ENCODE peak calls at places on chromosome 19, in seven cellular contexts. One of them, this sample, is unnamed. For H3K4me1, the result is how much of the 10 kb centered on the place peaks cover.

GRCh38 chr19:32865326-32865725 is 4.2 kb downstream of the SLC7A9 start:
- DNase-seq in CD8-positive, alpha-beta memory T cell: no peak
- DNase-seq in DND-41: no peak
- DNase-seq in left ventricle myocardium inferior: no peak
- DNase-seq in Peyer's patch: no peak
- DNase-seq in upper lobe of right lung: peak
- DNase-seq in heart right ventricle: no peak
- DNase-seq in this sample: peak

GRCh38 chr19:5148794-5149190 is 179.9 kb downstream of the KDM4B start:
- DNase-seq in CD8-positive, alpha-beta memory T cell: no peak
- DNase-seq in DND-41: no peak
- DNase-seq in left ventricle myocardium inferior: peak
- DNase-seq in Peyer's patch: no peak
- DNase-seq in upper lobe of right lung: peak
- DNase-seq in heart right ventricle: peak
- DNase-seq in this sample: peak

GRCh38 chr19:13260883-13261653 is 110.9 kb downstream of the IER2 start:
- DNase-seq in CD8-positive, alpha-beta memory T cell: no peak
- DNase-seq in DND-41: no peak
- DNase-seq in left ventricle myocardium inferior: no peak
- DNase-seq in Peyer's patch: no peak
- DNase-seq in upper lobe of right lung: no peak
- DNase-seq in heart right ventricle: no peak
- DNase-seq in this sample: no peak

GRCh38 chr19:10404888-10405808 is 1.8 kb upstream of the CDC37 start:
- DNase-seq in CD8-positive, alpha-beta memory T cell: peak
- DNase-seq in DND-41: no peak
- DNase-seq in left ventricle myocardium inferior: no peak
- DNase-seq in Peyer's patch: no peak
- DNase-seq in upper lobe of right lung: no peak
- DNase-seq in heart right ventricle: no peak
- DNase-seq in this sample: no peak

GRCh38 chr19:48975947-48976847 is 11.1 kb downstream of the FTL start:
- DNase-seq in CD8-positive, alpha-beta memory T cell: no peak
- DNase-seq in DND-41: peak
- DNase-seq in left ventricle myocardium inferior: no peak
- DNase-seq in Peyer's patch: no peak
- DNase-seq in upper lobe of right lung: no peak
- DNase-seq in heart right ventricle: no peak
- DNase-seq in this sample: no peak

GRCh38 chr19:39737351-39737750 is 478 bp downstream of the CLC start:
- DNase-seq in CD8-positive, alpha-beta memory T cell: no peak
- DNase-seq in DND-41: no peak
- DNase-seq in left ventricle myocardium inferior: no peak
- DNase-seq in Peyer's patch: no peak
- DNase-seq in upper lobe of right lung: no peak
- DNase-seq in heart right ventricle: no peak
- DNase-seq in this sample: no peak

GRCh38 chr19:55633866-55634265 is 6.9 kb upstream of the ZNF580 start:
- DNase-seq in CD8-positive, alpha-beta memory T cell: no peak
- DNase-seq in DND-41: no peak
- DNase-seq in left ventricle myocardium inferior: no peak
- DNase-seq in Peyer's patch: no peak
- DNase-seq in upper lobe of right lung: no peak
- DNase-seq in heart right ventricle: no peak
- DNase-seq in this sample: no peak

GRCh38 chr19:15402411-15403150 is 16.2 kb downstream of the AKAP8L start:
- DNase-seq in CD8-positive, alpha-beta memory T cell: no peak
- DNase-seq in DND-41: no peak
- DNase-seq in left ventricle myocardium inferior: peak
- DNase-seq in Peyer's patch: no peak
- DNase-seq in upper lobe of right lung: no peak
- DNase-seq in heart right ventricle: no peak
- DNase-seq in this sample: no peak

GRCh38 chr19:30136591-30136990 is 194.6 kb downstream of the URI1 start:
- DNase-seq in CD8-positive, alpha-beta memory T cell: no peak
- DNase-seq in DND-41: no peak
- DNase-seq in left ventricle myocardium inferior: no peak
- DNase-seq in Peyer's patch: no peak
- DNase-seq in upper lobe of right lung: no peak
- DNase-seq in heart right ventricle: no peak
- DNase-seq in this sample: no peak

GRCh38 chr19:50406829-50407228 is 11.9 kb upstream of the SPIB start:
- DNase-seq in CD8-positive, alpha-beta memory T cell: no peak
- DNase-seq in DND-41: no peak
- DNase-seq in left ventricle myocardium inferior: no peak
- DNase-seq in Peyer's patch: no peak
- DNase-seq in upper lobe of right lung: no peak
- DNase-seq in heart right ventricle: no peak
- DNase-seq in this sample: no peak

GRCh38 chr19:51320258-51320657 is 8.8 kb downstream of the IGLON5 start:
- DNase-seq in CD8-positive, alpha-beta memory T cell: no peak
- DNase-seq in DND-41: no peak
- DNase-seq in left ventricle myocardium inferior: no peak
- DNase-seq in Peyer's patch: no peak
- DNase-seq in upper lobe of right lung: no peak
- DNase-seq in heart right ventricle: no peak
- DNase-seq in this sample: peak

GRCh38 chr19:18848860-18849661 is 17.3 kb downstream of the UPF1 start:
- DNase-seq in CD8-positive, alpha-beta memory T cell: no peak
- DNase-seq in DND-41: no peak
- DNase-seq in left ventricle myocardium inferior: peak
- DNase-seq in Peyer's patch: no peak
- DNase-seq in upper lobe of right lung: peak
- DNase-seq in heart right ventricle: peak
- DNase-seq in this sample: peak

GRCh38 chr19:3116621-3117020 is 19.2 kb upstream of the GNA15 start:
- DNase-seq in CD8-positive, alpha-beta memory T cell: no peak
- DNase-seq in DND-41: no peak
- DNase-seq in left ventricle myocardium inferior: no peak
- DNase-seq in Peyer's patch: no peak
- DNase-seq in upper lobe of right lung: no peak
- DNase-seq in heart right ventricle: no peak
- DNase-seq in this sample: no peak

GRCh38 chr19:3368848-3369336 is 2.5 kb downstream of the NFIC start:
- DNase-seq in CD8-positive, alpha-beta memory T cell: no peak
- DNase-seq in DND-41: no peak
- DNase-seq in left ventricle myocardium inferior: no peak
- DNase-seq in Peyer's patch: no peak
- DNase-seq in upper lobe of right lung: no peak
- DNase-seq in heart right ventricle: no peak
- DNase-seq in this sample: no peak

GRCh38 chr19:50376166-50377050 is at the start of gene NR1H2:
- DNase-seq in CD8-positive, alpha-beta memory T cell: peak
- DNase-seq in DND-41: peak
- DNase-seq in left ventricle myocardium inferior: peak
- DNase-seq in Peyer's patch: peak
- DNase-seq in upper lobe of right lung: peak
- DNase-seq in heart right ventricle: peak
- DNase-seq in this sample: peak

GRCh38 chr19:4594199-4594598 is 34.7 kb upstream of the SEMA6B start:
- DNase-seq in CD8-positive, alpha-beta memory T cell: no peak
- DNase-seq in DND-41: no peak
- DNase-seq in left ventricle myocardium inferior: no peak
- DNase-seq in Peyer's patch: no peak
- DNase-seq in upper lobe of right lung: no peak
- DNase-seq in heart right ventricle: no peak
- DNase-seq in this sample: no peak

DNA sequence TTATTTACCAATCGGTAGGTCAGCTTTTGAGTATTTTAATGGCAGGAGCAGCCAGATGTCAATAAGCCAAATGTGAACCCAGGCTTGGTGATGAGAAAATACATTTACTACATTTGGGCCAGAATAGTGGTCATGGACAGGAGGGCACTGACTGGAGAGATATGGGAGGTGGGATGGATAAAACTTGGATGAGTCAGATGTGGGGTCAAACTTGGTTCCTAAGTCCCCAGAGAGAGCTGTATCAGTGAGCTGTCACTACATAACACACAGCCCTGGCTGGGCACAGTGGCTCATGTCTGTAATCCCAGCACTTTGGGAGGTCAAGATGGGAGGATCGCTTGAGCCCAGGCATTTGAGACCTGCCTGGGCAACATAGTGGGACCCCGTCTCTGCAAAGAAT is 51.7 kb upstream of the EHD2 start:
- DNase-seq in CD8-positive, alpha-beta memory T cell: no peak
- DNase-seq in DND-41: no peak
- DNase-seq in left ventricle myocardium inferior: no peak
- DNase-seq in Peyer's patch: no peak
- DNase-seq in upper lobe of right lung: no peak
- DNase-seq in heart right ventricle: no peak
- DNase-seq in this sample: no peak
- H3K4me1 ChIP-seq in CD8-positive, alpha-beta memory T cell: under half
- H3K4me1 ChIP-seq in DND-41: under half
- H3K4me1 ChIP-seq in left ventricle myocardium inferior: half or more
- H3K4me1 ChIP-seq in Peyer's patch: under half
- H3K4me1 ChIP-seq in upper lobe of right lung: under half
- H3K4me1 ChIP-seq in heart right ventricle: half or more
- H3K4me1 ChIP-seq in this sample: under half

DNA sequence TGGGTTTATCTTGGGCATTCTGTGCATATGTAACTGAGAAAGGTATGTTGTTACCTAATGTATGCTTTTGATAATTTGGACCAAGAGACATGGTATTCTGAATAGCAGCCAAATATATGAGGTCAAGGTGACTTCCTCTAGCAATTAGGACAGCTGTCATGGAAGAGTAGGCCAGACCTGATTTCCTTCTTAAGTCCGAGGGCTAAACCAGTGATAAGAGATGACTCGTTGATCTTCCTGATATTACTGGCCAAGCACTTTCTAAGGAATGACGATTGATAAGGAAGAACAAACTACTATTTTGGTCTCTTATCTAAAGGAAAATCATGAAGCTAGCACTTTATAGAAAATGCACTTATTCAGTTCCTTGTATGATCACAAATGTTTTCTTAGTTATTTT is 42.7 kb downstream of the ARHGAP35 start:
- DNase-seq in CD8-positive, alpha-beta memory T cell: no peak
- DNase-seq in DND-41: no peak
- DNase-seq in left ventricle myocardium inferior: no peak
- DNase-seq in Peyer's patch: no peak
- DNase-seq in upper lobe of right lung: no peak
- DNase-seq in heart right ventricle: no peak
- DNase-seq in this sample: no peak
- H3K4me1 ChIP-seq in CD8-positive, alpha-beta memory T cell: under half
- H3K4me1 ChIP-seq in DND-41: under half
- H3K4me1 ChIP-seq in left ventricle myocardium inferior: half or more
- H3K4me1 ChIP-seq in Peyer's patch: under half
- H3K4me1 ChIP-seq in upper lobe of right lung: under half
- H3K4me1 ChIP-seq in heart right ventricle: half or more
- H3K4me1 ChIP-seq in this sample: under half

GRCh38 chr19:2046046-2046907 is 4.8 kb downstream of the MKNK2 start:
- DNase-seq in CD8-positive, alpha-beta memory T cell: no peak
- DNase-seq in DND-41: no peak
- DNase-seq in left ventricle myocardium inferior: no peak
- DNase-seq in Peyer's patch: no peak
- DNase-seq in upper lobe of right lung: no peak
- DNase-seq in heart right ventricle: no peak
- DNase-seq in this sample: peak

GRCh38 chr19:2048104-2048958 is 2.7 kb downstream of the MKNK2 start:
- DNase-seq in CD8-positive, alpha-beta memory T cell: no peak
- DNase-seq in DND-41: no peak
- DNase-seq in left ventricle myocardium inferior: no peak
- DNase-seq in Peyer's patch: peak
- DNase-seq in upper lobe of right lung: no peak
- DNase-seq in heart right ventricle: no peak
- DNase-seq in this sample: peak

GRCh38 chr19:2045501-2046045 is 5.5 kb downstream of the MKNK2 start:
- DNase-seq in CD8-positive, alpha-beta memory T cell: no peak
- DNase-seq in DND-41: no peak
- DNase-seq in left ventricle myocardium inferior: no peak
- DNase-seq in Peyer's patch: peak
- DNase-seq in upper lobe of right lung: no peak
- DNase-seq in heart right ventricle: peak
- DNase-seq in this sample: peak

GRCh38 chr19:2047449-2048103 is 3.5 kb downstream of the MKNK2 start:
- DNase-seq in CD8-positive, alpha-beta memory T cell: peak
- DNase-seq in DND-41: no peak
- DNase-seq in left ventricle myocardium inferior: no peak
- DNase-seq in Peyer's patch: peak
- DNase-seq in upper lobe of right lung: peak
- DNase-seq in heart right ventricle: peak
- DNase-seq in this sample: peak

GRCh38 chr19:2047076-2047448 is 4.0 kb downstream of the MKNK2 start:
- DNase-seq in CD8-positive, alpha-beta memory T cell: no peak
- DNase-seq in DND-41: no peak
- DNase-seq in left ventricle myocardium inferior: no peak
- DNase-seq in Peyer's patch: no peak
- DNase-seq in upper lobe of right lung: no peak
- DNase-seq in heart right ventricle: no peak
- DNase-seq in this sample: no peak
- H3K4me1 ChIP-seq in CD8-positive, alpha-beta memory T cell: half or more
- H3K4me1 ChIP-seq in DND-41: half or more
- H3K4me1 ChIP-seq in left ventricle myocardium inferior: half or more
- H3K4me1 ChIP-seq in Peyer's patch: under half
- H3K4me1 ChIP-seq in upper lobe of right lung: half or more
- H3K4me1 ChIP-seq in heart right ventricle: half or more
- H3K4me1 ChIP-seq in this sample: half or more

DNA sequence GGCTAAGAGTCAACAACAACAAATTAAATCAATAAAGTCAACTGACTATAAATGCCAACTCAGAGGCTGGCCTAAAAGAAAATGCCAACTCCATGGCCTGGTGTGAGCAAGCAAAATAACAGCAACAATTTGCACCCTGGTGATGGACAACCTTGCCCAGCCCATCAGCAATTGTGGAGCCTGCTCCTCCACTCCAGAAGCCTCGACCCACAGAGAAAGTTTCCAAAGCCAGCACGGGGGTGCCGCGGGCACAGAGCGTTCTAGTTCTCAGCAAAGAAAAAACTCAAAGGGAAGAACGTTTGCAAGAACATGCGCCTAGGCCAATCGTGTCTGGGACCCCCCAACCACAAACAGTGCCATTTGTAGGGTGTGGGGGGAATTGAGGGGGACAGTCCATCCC is 11.3 kb downstream of the EPS15L1 start:
- DNase-seq in CD8-positive, alpha-beta memory T cell: no peak
- DNase-seq in DND-41: no peak
- DNase-seq in left ventricle myocardium inferior: no peak
- DNase-seq in Peyer's patch: no peak
- DNase-seq in upper lobe of right lung: no peak
- DNase-seq in heart right ventricle: no peak
- DNase-seq in this sample: no peak
- H3K4me1 ChIP-seq in CD8-positive, alpha-beta memory T cell: under half
- H3K4me1 ChIP-seq in DND-41: under half
- H3K4me1 ChIP-seq in left ventricle myocardium inferior: half or more
- H3K4me1 ChIP-seq in Peyer's patch: under half
- H3K4me1 ChIP-seq in upper lobe of right lung: under half
- H3K4me1 ChIP-seq in heart right ventricle: half or more
- H3K4me1 ChIP-seq in this sample: half or more

This sample was measured in spleen.